ENCODE peak calls at places on chromosome 12, in eight cellular contexts. T, A, R, H, N, G, I and Q are unnamed samples.

GRCh38 chr12:70366581-70367267 is 634 bp downstream of the KCNMB4 start:
- DNase-seq in T (peak), A (no peak), R (peak), H (no peak), N (no peak), G (peak), I (peak), Q (peak)

GRCh38 chr12:4277856-4278581 is 4.5 kb downstream of the CCND2 start:
- DNase-seq in T (no peak), A (no peak), R (no peak), H (no peak), N (no peak), G (peak), I (no peak), Q (peak)

GRCh38 chr12:18825138-18825537 is 87.2 kb downstream of the CAPZA3 start:
- DNase-seq in T (no peak), A (no peak), R (no peak), H (no peak), N (no peak), G (no peak), I (no peak), Q (no peak)

GRCh38 chr12:106229036-106229591 is 18.7 kb downstream of the CKAP4 start:
- DNase-seq in T (no peak), A (no peak), R (no peak), H (no peak), N (no peak), G (no peak), I (no peak), Q (peak)

GRCh38 chr12:14138495-14138894 is 157.1 kb upstream of the GRIN2B start:
- DNase-seq in T (peak), A (no peak), R (peak), H (no peak), N (no peak), G (peak), I (peak), Q (peak)

GRCh38 chr12:3077572-3078081 is 448 bp downstream of the TSPAN9 start:
- DNase-seq in T (no peak), A (no peak), R (peak), H (no peak), N (no peak), G (peak), I (no peak), Q (no peak)

GRCh38 chr12:52390739-52391617 is 5.5 kb upstream of the KRT84 start:
- DNase-seq in T (peak), A (no peak), R (peak), H (no peak), N (no peak), G (peak), I (peak), Q (peak)

GRCh38 chr12:107320929-107321618 is 227.7 kb upstream of the CRY1 start:
- DNase-seq in T (no peak), A (no peak), R (peak), H (no peak), N (no peak), G (peak), I (peak), Q (peak)

GRCh38 chr12:115023279-115023678 is 339.3 kb upstream of the TBX3 start:
- DNase-seq in T (no peak), A (peak), R (no peak), H (no peak), N (no peak), G (no peak), I (no peak), Q (no peak)

GRCh38 chr12:110966081-110966760 is 45.8 kb upstream of the MYL2 start:
- DNase-seq in T (no peak), A (no peak), R (no peak), H (no peak), N (no peak), G (no peak), I (no peak), Q (peak)

GRCh38 chr12:59928416-59928815 is 332.6 kb downstream of the SLC16A7 start:
- DNase-seq in T (no peak), A (no peak), R (no peak), H (no peak), N (no peak), G (no peak), I (no peak), Q (no peak)

GRCh38 chr12:53952335-53952694 is 2.4 kb upstream of the HOXC12 start:
- DNase-seq in T (no peak), A (no peak), R (no peak), H (no peak), N (no peak), G (no peak), I (no peak), Q (peak)

GRCh38 chr12:11433664-11434063 is 38.3 kb upstream of the PRB2 start:
- DNase-seq in T (no peak), A (no peak), R (no peak), H (no peak), N (no peak), G (no peak), I (no peak), Q (no peak)